ENCODE peak calls at places on chromosomes 12 and 14, in nine cellular contexts. N is caudate nucleus, M is cardiac muscle cell, U is astrocyte of the spinal cord, V is Calu3, C is RWPE1, P is hippocampal formation, G is amniotic epithelial cell, K is islet precursor cell. S is an unnamed sample.

GRCh38 chr12:127893875-127894635 is 372.9 kb upstream of the TMEM132C start:
- DNase-seq in N (no peak), M (no peak), U (no peak), V (no peak), C (no peak), P (peak; percentile 17), G (no peak), K (peak; percentile 74), S (no peak)

GRCh38 chr12:49489720-49490119 is 49.1 kb upstream of the KCNH3 start:
- DNase-seq in N (no peak), M (peak; percentile 81), U (peak; percentile 81), V (no peak), C (peak; percentile 45), P (no peak), G (peak; percentile 92), K (no peak), S (no peak)

GRCh38 chr12:131105736-131106356 is 152.1 kb downstream of the ADGRD1 start:
- DNase-seq in N (peak; percentile 43), M (no peak), U (no peak), V (no peak), C (no peak), P (no peak), G (no peak), K (peak; percentile 52), S (no peak)

GRCh38 chr12:103144278-103144677 is 186.8 kb downstream of the ASCL1 start:
- DNase-seq in N (no peak), M (no peak), U (no peak), V (no peak), C (no peak), P (no peak), G (no peak), K (no peak), S (no peak)

GRCh38 chr12:72271741-72272661 is at the start of gene TRHDE:
- DNase-seq in N (no peak), M (peak; percentile 35), U (peak; percentile 76), V (peak; percentile 73), C (peak; percentile 7), P (no peak), G (peak; percentile 9), K (peak; percentile 86), S (no peak)

GRCh38 chr12:87827638-87828264 is 201.4 kb downstream of the C12orf50 start:
- DNase-seq in N (no peak), M (peak; percentile 48), U (peak; percentile 71), V (no peak), C (peak; percentile 41), P (no peak), G (peak; percentile 88), K (no peak), S (no peak)

GRCh38 chr14:56331815-56332214 is 213.6 kb downstream of the PELI2 start:
- DNase-seq in N (no peak), M (peak; percentile 62), U (no peak), V (no peak), C (no peak), P (no peak), G (no peak), K (no peak), S (no peak)

GRCh38 chr14:77133718-77134338 is 7.8 kb downstream of the ZDHHC22 start:
- DNase-seq in N (no peak), M (peak; percentile 75), U (peak; percentile 60), V (peak; percentile 69), C (peak; percentile 79), P (no peak), G (peak; percentile 66), K (peak; percentile 91), S (no peak)

GRCh38 chr12:32290411-32290810 is 108.9 kb upstream of the FGD4 start:
- DNase-seq in N (no peak), M (peak; percentile 19), U (peak; percentile 24), V (no peak), C (peak; percentile 15), P (no peak), G (peak; percentile 62), K (peak; percentile 85), S (no peak)